ENCODE peak calls at places on chromosomes 3 and 15, in seven cellular contexts. Y is astrocyte, O is IMR-90, E is keratinocyte, Z is PC-3, V is trophoblast cell, H is HepG2. M is an unnamed sample.

GRCh38 chr3:101873619-101874018 is 24.3 kb downstream of the NFKBIZ start:
- DNase-seq in H (no peak), E (no peak), O (peak), V (peak), Z (peak), Y (peak), M (peak)

GRCh38 chr3:44132593-44132992 is 109.1 kb upstream of the TOPAZ1 start:
- DNase-seq in V (peak), H (no peak), Z (no peak), O (no peak), E (no peak), Y (no peak), M (no peak)

GRCh38 chr3:128969993-128970740 is 23.7 kb downstream of the CFAP92 start:
- DNase-seq in H (peak), Y (no peak), Z (peak), E (no peak), O (peak), V (peak), M (peak)

GRCh38 chr3:182500294-182500693 is 293.0 kb upstream of the ATP11B start:
- DNase-seq in Z (no peak), Y (no peak), V (no peak), E (no peak), O (no peak), H (no peak), M (no peak)

GRCh38 chr3:196180346-196180745 is 30.9 kb downstream of the ZDHHC19 start:
- DNase-seq in V (no peak), O (no peak), Y (no peak), Z (no peak), H (no peak), E (no peak), M (no peak)

GRCh38 chr3:89306535-89306934 is 199.1 kb downstream of the EPHA3 start:
- DNase-seq in V (no peak), Z (no peak), E (no peak), Y (peak), H (no peak), O (no peak), M (no peak)

GRCh38 chr3:131386429-131386926 is 4.9 kb downstream of the NUDT16 start:
- DNase-seq in E (no peak), V (peak), H (no peak), O (no peak), Y (no peak), Z (no peak), M (no peak)

GRCh38 chr3:15636028-15636709 is 34.6 kb downstream of the BTD start:
- DNase-seq in E (no peak), Y (peak), V (peak), Z (peak), O (peak), H (no peak), M (peak)

GRCh38 chr3:126216416-126216815 is 36.0 kb upstream of the ALDH1L1 start:
- DNase-seq in Z (peak), V (peak), O (peak), Y (peak), E (no peak), H (no peak), M (peak)

GRCh38 chr3:30567139-30567753 is 39.2 kb upstream of the TGFBR2 start:
- DNase-seq in Z (no peak), H (peak), O (no peak), V (no peak), E (no peak), Y (no peak), M (no peak)
- H2AFZ ChIP-seq in Z (no peak), H (no peak), O (no peak), V (no peak), E (no peak), Y (no peak), M (no peak)

GRCh38 chr15:80152180-80152895 is 461 bp upstream of the FAH start:
- DNase-seq in Y (peak), O (peak), H (peak), V (peak), Z (peak), E (peak), M (peak)
- H3K9ac ChIP-seq in Y (no peak), O (peak), H (peak), V (no peak), Z (peak), E (peak), M (peak)

GRCh38 chr3:107861422-107861821 is 229.4 kb downstream of the CD47 start:
- DNase-seq in H (no peak), Y (no peak), V (peak), E (no peak), Z (no peak), O (no peak), M (no peak)

GRCh38 chr3:107857854-107858253 is 233.0 kb downstream of the CD47 start:
- DNase-seq in Y (no peak), Z (no peak), E (no peak), O (no peak), H (no peak), V (peak), M (no peak)

GRCh38 chr3:107861904-107862303 is 228.9 kb downstream of the CD47 start:
- DNase-seq in V (peak), H (no peak), Y (no peak), Z (no peak), O (no peak), E (no peak), M (no peak)
- H2AFZ ChIP-seq in V (no peak), H (no peak), Y (no peak), Z (no peak), O (no peak), E (no peak), M (no peak)

GRCh38 chr3:110969229-110970211 is 102.1 kb upstream of the NECTIN3 start:
- DNase-seq in O (no peak), Y (no peak), V (no peak), Z (no peak), H (no peak), E (no peak), M (no peak)
- H3K9ac ChIP-seq in O (no peak), Y (peak), V (no peak), Z (no peak), H (no peak), E (no peak), M (no peak)

GRCh38 chr3:13878711-13879101 is 1.2 kb downstream of the WNT7A start:
- DNase-seq in Y (no peak), Z (peak), O (no peak), H (no peak), V (peak), E (no peak), M (no peak)

GRCh38 chr3:13877911-13878710 is 1.8 kb downstream of the WNT7A start:
- DNase-seq in H (no peak), V (peak), Y (no peak), Z (peak), O (no peak), E (no peak), M (no peak)

GRCh38 chr3:13880811-13881156 is 913 bp upstream of the WNT7A start:
- DNase-seq in H (no peak), E (no peak), Y (no peak), Z (peak), O (no peak), V (no peak), M (no peak)

GRCh38 chr3:13879946-13880810 is at the start of gene WNT7A:
- DNase-seq in V (peak), H (no peak), Z (peak), Y (no peak), O (no peak), E (no peak), M (peak)

DNA sequence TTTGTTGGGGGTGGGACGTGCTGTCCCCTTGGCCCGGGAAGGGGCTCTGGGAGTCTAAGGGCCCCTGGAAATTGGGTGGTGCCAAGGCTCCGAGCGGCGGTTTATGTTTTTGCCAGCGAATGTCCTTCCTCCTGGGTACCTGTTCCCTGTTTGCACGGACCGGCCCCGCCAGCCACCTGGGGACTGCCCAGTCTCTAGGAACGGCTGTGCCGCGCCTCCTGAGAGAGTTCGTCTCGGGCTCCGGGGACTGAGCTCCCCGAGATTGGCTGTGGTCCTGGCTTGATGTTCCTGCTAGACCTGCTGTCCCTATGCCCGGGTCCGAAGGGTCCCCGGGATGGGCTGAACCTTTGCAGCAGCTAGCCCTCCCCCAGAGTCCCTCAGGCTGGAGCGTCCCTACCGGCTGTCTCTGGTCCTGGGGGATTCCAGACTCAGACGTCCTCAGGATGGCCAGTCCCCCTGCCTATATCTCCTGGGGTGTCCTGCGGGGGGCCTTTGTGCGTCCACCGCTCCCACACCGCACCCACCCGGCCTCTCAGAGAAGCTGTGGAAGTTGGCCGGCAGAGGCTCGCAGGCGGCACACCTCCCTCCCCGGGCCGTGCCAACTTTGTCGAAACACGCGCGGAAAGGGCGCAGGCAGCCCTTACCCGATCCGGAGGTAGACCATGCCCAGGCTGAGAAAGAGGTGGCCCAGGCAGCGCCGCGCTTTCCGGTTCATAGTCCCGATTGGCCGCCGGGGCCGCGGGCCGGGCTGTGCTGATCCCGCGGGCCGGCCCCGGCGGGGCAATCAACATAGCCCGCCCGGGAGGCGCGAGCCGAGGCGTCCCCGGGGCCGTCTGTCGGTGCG is 547 bp downstream of the WNT7A start:
- DNase-seq in Y (no peak), V (peak), E (no peak), O (no peak), Z (peak), H (no peak), M (no peak)
- H2AFZ ChIP-seq in Y (no peak), V (no peak), E (no peak), O (peak), Z (peak), H (no peak), M (no peak)

GRCh38 chr3:111862974-111863373 is 3.9 kb downstream of the PHLDB2 start:
- DNase-seq in V (no peak), E (no peak), Z (no peak), H (no peak), Y (no peak), O (no peak), M (no peak)
- H3K9ac ChIP-seq in V (no peak), E (peak), Z (no peak), H (no peak), Y (peak), O (no peak), M (no peak)

DNA sequence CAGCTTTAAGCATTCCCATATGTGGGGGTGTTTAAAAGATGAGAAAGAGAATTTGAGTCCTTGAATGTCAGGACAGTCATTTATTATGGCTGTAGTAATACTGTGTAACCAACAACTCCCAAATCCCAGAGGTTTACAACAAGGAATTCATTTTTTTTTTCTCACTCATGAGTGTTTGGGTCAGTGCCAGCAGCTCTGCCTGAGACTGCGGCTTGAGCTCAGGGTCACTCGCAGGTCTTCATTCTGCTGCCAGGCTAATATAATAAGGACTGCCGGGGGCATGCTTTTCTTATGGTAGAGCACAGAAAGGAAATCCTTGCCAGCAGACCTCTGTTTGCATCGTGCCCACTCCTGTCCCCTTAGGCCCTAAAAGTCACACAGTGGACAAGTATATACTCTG is 277.9 kb upstream of the LMCD1 start:
- DNase-seq in H (no peak), E (no peak), V (no peak), Y (peak), O (no peak), Z (no peak), M (peak)
- H2AFZ ChIP-seq in H (no peak), E (no peak), V (no peak), Y (no peak), O (no peak), Z (no peak), M (no peak)

M was measured in GM23248.